ENCODE peak calls at places on chromosomes 11 and 22, in ten cellular contexts. D, H, L, B, S, P, A, N, M and J are unnamed samples.

GRCh38 chr11:30113326-30113873 is 96.6 kb upstream of the KCNA4 start:
- DNase-seq in D (no peak), H (no peak), L (no peak), B (no peak), S (no peak), P (no peak), A (no peak), N (no peak), M (no peak), J (no peak)

GRCh38 chr11:79481795-79482194 is 41.0 kb upstream of the TENM4 start:
- DNase-seq in D (no peak), H (no peak), L (no peak), B (no peak), S (no peak), P (no peak), A (no peak), N (no peak), M (no peak), J (no peak)

GRCh38 chr11:16185042-16185441 is 171.3 kb downstream of the SOX6 start:
- DNase-seq in D (no peak), H (no peak), L (no peak), B (no peak), S (no peak), P (no peak), A (no peak), N (no peak), M (no peak), J (no peak)

GRCh38 chr11:59222464-59223065 is 9.8 kb upstream of the MPEG1 start:
- DNase-seq in D (no peak), H (no peak), L (no peak), B (no peak), S (no peak), P (no peak), A (no peak), N (no peak), M (no peak), J (no peak)

GRCh38 chr11:74937696-74938475 is 11.0 kb downstream of the XRRA1 start:
- DNase-seq in D (no peak), H (no peak), L (no peak), B (no peak), S (no peak), P (no peak), A (no peak), N (no peak), M (no peak), J (no peak)

GRCh38 chr22:29260601-29261315 is 7.0 kb downstream of the RHBDD3 start:
- DNase-seq in D (no peak), H (no peak), L (no peak), B (peak), S (no peak), P (no peak), A (no peak), N (no peak), M (no peak), J (no peak)

GRCh38 chr22:27170491-27170890 is 513.1 kb downstream of the MIAT start:
- DNase-seq in D (no peak), H (no peak), L (peak), B (peak), S (no peak), P (peak), A (peak), N (peak), M (no peak), J (no peak)

GRCh38 chr11:130721736-130722135 is 194.5 kb downstream of the SNX19 start:
- DNase-seq in D (no peak), H (no peak), L (no peak), B (peak), S (no peak), P (no peak), A (no peak), N (no peak), M (no peak), J (no peak)

GRCh38 chr11:69293819-69294505 is at the start of gene MYEOV:
- DNase-seq in D (peak), H (peak), L (no peak), B (peak), S (no peak), P (no peak), A (no peak), N (no peak), M (peak), J (peak)

GRCh38 chr11:79092791-79093313 is 348.0 kb downstream of the TENM4 start:
- DNase-seq in D (no peak), H (no peak), L (no peak), B (peak), S (no peak), P (peak), A (peak), N (no peak), M (no peak), J (no peak)

GRCh38 chr11:3109921-3110706 is 52.9 kb upstream of the CARS1 start:
- DNase-seq in D (peak), H (peak), L (peak), B (peak), S (peak), P (peak), A (no peak), N (peak), M (peak), J (peak)

GRCh38 chr11:107651672-107652071 is 60.2 kb downstream of the SLN start:
- DNase-seq in D (no peak), H (no peak), L (no peak), B (no peak), S (no peak), P (no peak), A (no peak), N (no peak), M (no peak), J (no peak)

GRCh38 chr11:34809191-34810106 is 106.7 kb downstream of the APIP start:
- DNase-seq in D (no peak), H (no peak), L (no peak), B (no peak), S (no peak), P (no peak), A (no peak), N (no peak), M (no peak), J (no peak)

GRCh38 chr22:31692186-31692886 is 30.3 kb upstream of the PISD start:
- DNase-seq in D (no peak), H (no peak), L (no peak), B (peak), S (no peak), P (no peak), A (no peak), N (no peak), M (no peak), J (no peak)

GRCh38 chr11:92380882-92381281 is 156.3 kb downstream of the FAT3 start:
- DNase-seq in D (no peak), H (no peak), L (no peak), B (peak), S (no peak), P (no peak), A (no peak), N (no peak), M (no peak), J (no peak)

GRCh38 chr22:27632451-27633295 is 168.9 kb downstream of the MN1 start:
- DNase-seq in D (no peak), H (peak), L (no peak), B (no peak), S (no peak), P (no peak), A (no peak), N (no peak), M (no peak), J (no peak)

GRCh38 chr22:42635531-42635930 is 4.9 kb downstream of the ATP5MGL start:
- DNase-seq in D (peak), H (no peak), L (peak), B (peak), S (no peak), P (peak), A (peak), N (peak), M (no peak), J (no peak)

GRCh38 chr11:14764899-14765527 is 121.4 kb downstream of the PDE3B start:
- DNase-seq in D (no peak), H (no peak), L (no peak), B (no peak), S (peak), P (no peak), A (no peak), N (no peak), M (no peak), J (no peak)

GRCh38 chr22:42868751-42869251 is 11.7 kb upstream of the ARFGAP3 start:
- DNase-seq in D (peak), H (no peak), L (peak), B (peak), S (no peak), P (peak), A (no peak), N (peak), M (no peak), J (peak)

GRCh38 chr11:40797981-40798380 is 661.5 kb downstream of the LRRC4C start:
- DNase-seq in D (no peak), H (no peak), L (no peak), B (no peak), S (no peak), P (no peak), A (no peak), N (no peak), M (no peak), J (no peak)

GRCh38 chr22:48306785-48307570 is 1520.7 kb downstream of the BRD1 start:
- DNase-seq in D (no peak), H (no peak), L (peak), B (no peak), S (no peak), P (no peak), A (no peak), N (no peak), M (no peak), J (no peak)
- H3K4me3 ChIP-seq in D (no peak), H (no peak), L (no peak), B (no peak), S (no peak), P (no peak), A (no peak), N (no peak), M (no peak), J (no peak)

GRCh38 chr11:13094930-13095687 is 86.0 kb downstream of the RASSF10 start:
- DNase-seq in D (no peak), H (no peak), L (no peak), B (no peak), S (no peak), P (no peak), A (no peak), N (no peak), M (no peak), J (no peak)
- H3K4me3 ChIP-seq in D (no peak), H (no peak), L (no peak), B (no peak), S (no peak), P (no peak), A (no peak), N (no peak), M (no peak), J (no peak)

GRCh38 chr11:19552100-19552499 is 160.5 kb upstream of the NAV2 start:
- DNase-seq in D (no peak), H (no peak), L (peak), B (no peak), S (no peak), P (no peak), A (no peak), N (no peak), M (no peak), J (no peak)

GRCh38 chr11:19547044-19547443 is 165.6 kb upstream of the NAV2 start:
- DNase-seq in D (no peak), H (no peak), L (no peak), B (no peak), S (no peak), P (no peak), A (no peak), N (no peak), M (no peak), J (no peak)

GRCh38 chr11:19551454-19551853 is 161.2 kb upstream of the NAV2 start:
- DNase-seq in D (no peak), H (no peak), L (peak), B (no peak), S (no peak), P (no peak), A (no peak), N (no peak), M (no peak), J (no peak)

DNA sequence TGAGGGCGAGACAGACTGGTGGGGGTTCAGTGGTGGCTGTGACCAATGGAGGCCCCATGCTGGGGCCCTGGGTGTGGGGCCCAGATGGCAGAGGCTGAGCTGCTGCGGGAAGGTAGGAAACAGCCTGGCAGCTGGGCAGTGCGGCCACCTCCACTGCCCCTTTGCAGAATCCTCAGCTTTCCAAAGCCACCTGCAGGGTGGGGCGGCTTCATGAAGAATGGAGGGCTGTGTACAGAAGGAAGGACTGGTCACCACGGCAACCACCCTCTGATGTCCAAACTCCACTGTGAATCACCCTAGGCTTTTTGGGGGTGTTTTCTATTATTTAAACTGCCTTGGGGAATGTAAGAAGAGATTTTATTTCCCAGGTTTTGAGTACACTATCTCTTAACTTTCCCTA is 166.3 kb upstream of the NAV2 start:
- DNase-seq in D (no peak), H (no peak), L (no peak), B (no peak), S (no peak), P (no peak), A (no peak), N (no peak), M (no peak), J (no peak)
- H3K4me3 ChIP-seq in D (no peak), H (no peak), L (no peak), B (no peak), S (no peak), P (no peak), A (no peak), N (no peak), M (no peak), J (no peak)

GRCh38 chr22:37232140-37232998 is 11.7 kb downstream of the RAC2 start:
- DNase-seq in D (peak), H (no peak), L (no peak), B (peak), S (no peak), P (no peak), A (no peak), N (no peak), M (no peak), J (peak)

GRCh38 chr22:37229805-37230672 is 14.0 kb downstream of the RAC2 start:
- DNase-seq in D (peak), H (no peak), L (no peak), B (peak), S (peak), P (no peak), A (peak), N (peak), M (no peak), J (peak)

GRCh38 chr22:37231406-37232139 is 12.5 kb downstream of the RAC2 start:
- DNase-seq in D (peak), H (no peak), L (no peak), B (peak), S (no peak), P (no peak), A (no peak), N (no peak), M (no peak), J (peak)

GRCh38 chr22:37229012-37229804 is 14.9 kb downstream of the RAC2 start:
- DNase-seq in D (no peak), H (peak), L (no peak), B (peak), S (peak), P (no peak), A (peak), N (no peak), M (no peak), J (no peak)

DNA sequence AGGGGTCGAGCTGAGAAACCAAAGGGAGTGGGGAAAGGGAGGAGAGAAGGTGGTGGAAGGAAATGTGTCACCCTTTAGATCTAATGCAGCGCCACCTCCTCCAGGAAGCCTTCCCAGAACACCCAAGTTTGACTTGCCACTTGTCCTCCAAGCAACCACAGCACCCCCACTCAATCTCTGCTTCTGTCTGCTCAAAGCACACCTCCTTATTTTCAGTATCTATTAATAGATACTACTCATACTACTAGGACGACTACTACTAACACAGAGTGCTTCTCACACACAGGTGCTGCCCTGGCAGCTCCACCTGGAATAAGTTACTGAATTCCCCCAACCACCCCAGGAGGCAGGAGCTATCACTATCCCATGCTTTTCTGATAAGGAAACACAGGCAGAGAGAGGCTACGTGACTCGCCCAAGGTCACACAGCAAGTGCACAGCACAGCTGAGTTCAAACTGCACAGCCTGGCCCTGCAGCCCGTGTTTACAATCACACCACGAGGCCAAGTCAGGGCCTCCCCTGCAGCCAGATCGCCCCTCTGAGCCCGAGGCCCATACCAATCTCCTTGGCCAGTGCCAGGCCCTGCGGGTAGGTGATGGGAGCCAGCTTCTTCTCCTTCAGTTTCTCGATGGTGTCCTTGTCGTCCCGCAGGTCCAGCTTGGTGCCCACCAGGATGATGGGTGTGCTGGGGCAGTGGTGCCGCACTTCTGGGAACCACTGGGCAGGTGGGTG is 13.2 kb downstream of the RAC2 start:
- DNase-seq in D (peak), H (no peak), L (no peak), B (peak), S (peak), P (no peak), A (no peak), N (no peak), M (no peak), J (peak)
- H3K4me3 ChIP-seq in D (no peak), H (no peak), L (no peak), B (no peak), S (no peak), P (no peak), A (no peak), N (no peak), M (no peak), J (no peak)